ENCODE peak calls at places on chromosomes 4 and X, in four cellular contexts. Q is IMR-90, N is brain microvascular endothelial cell, I is H9. D is an unnamed sample.

GRCh38 chrX:119121341-119121740 is 6.3 kb downstream of the KIAA1210 start:
- DNase-seq in Q (peak), N (peak), I (no peak), D (no peak)

GRCh38 chrX:39772057-39772832 is 325.5 kb downstream of the BCOR start:
- DNase-seq in Q (peak), N (peak), I (peak), D (no peak)

GRCh38 chrX:47751670-47752069 is 85.0 kb upstream of the ZNF81 start:
- DNase-seq in Q (no peak), N (no peak), I (peak), D (no peak)

GRCh38 chrX:119516157-119516702 is 48.0 kb downstream of the SLC25A5 start:
- DNase-seq in Q (peak), N (peak), I (peak), D (peak)

GRCh38 chr4:118888666-118889312 is at the start of gene SYNPO2:
- DNase-seq in Q (peak), N (peak), I (peak), D (no peak)

GRCh38 chr4:58723954-58724353 is 1613.8 kb upstream of the IGFBP7 start:
- DNase-seq in Q (no peak), N (no peak), I (no peak), D (no peak)

GRCh38 chr4:110959041-110959643 is 336.3 kb upstream of the PITX2 start:
- DNase-seq in Q (peak), N (no peak), I (no peak), D (no peak)

GRCh38 chr4:932713-933070 is 432 bp downstream of the TMEM175 start:
- DNase-seq in Q (peak), N (no peak), I (peak), D (no peak)

GRCh38 chr4:75168548-75168947 is 235.6 kb downstream of the PARM1 start:
- DNase-seq in Q (no peak), N (no peak), I (no peak), D (no peak)

GRCh38 chr4:184647391-184648101 is 1.7 kb downstream of the CASP3 start:
- DNase-seq in Q (peak), N (no peak), I (no peak), D (no peak)

DNA sequence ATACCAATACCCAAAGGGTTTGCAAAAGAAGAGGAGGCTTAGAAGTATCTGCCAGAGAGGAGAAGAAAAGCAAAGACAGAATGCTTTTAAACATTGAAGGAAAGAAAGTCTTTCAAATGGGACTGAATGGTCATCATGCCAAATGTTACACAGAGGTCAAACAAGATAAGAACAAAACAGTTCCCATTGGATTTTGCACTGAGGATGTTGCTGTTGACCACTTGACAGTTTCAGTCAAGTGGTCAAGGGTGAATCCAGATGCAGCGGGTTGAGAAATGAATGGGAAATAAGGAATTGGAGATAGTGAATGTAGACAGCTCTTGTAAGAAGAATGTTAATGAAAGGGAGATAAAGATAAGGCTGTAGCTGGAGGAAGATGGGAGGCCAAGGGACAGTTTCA is 64.8 kb upstream of the FGG start:
- DNase-seq in Q (no peak), N (no peak), I (no peak), D (no peak)
- TF ChIP-seq CTCF in Q (no peak), N (no peak), I (no peak), D (no peak)

GRCh38 chr4:21507439-21507838 is 441.1 kb downstream of the KCNIP4 start:
- DNase-seq in Q (no peak), N (peak), I (no peak), D (no peak)
- TF ChIP-seq CTCF in Q (no peak), N (peak), I (peak), D (no peak)

DNA sequence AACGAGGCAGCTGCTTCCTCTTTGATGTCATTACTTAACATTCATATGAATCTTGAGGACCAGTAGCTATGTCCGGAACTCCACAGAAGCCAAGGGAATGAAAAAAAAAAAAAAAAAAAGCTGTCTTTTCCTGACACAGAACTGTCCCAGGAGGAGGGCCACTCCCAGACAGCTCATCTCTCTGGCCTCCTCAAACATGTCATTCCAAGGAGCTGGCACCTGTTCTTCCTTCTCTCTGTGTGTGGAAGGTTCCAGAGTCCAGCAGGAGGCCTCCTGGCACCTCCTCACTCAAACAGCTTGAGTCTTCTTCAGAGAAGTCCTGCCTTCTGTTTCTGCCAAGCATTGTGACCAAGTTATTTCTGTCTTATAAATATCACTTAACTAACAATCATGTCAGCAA is 458.5 kb downstream of the AFF2 start:
- DNase-seq in Q (no peak), N (no peak), I (no peak), D (no peak)
- TF ChIP-seq CTCF in Q (no peak), N (no peak), I (no peak), D (no peak)

GRCh38 chrX:15973299-15973698 is 118.7 kb upstream of the AP1S2 start:
- DNase-seq in Q (peak), N (peak), I (peak), D (no peak)
- TF ChIP-seq CTCF in Q (peak), N (peak), I (peak), D (no peak)

GRCh38 chr4:157804986-157805385 is 367.8 kb downstream of the GASK1B start:
- DNase-seq in Q (no peak), N (no peak), I (no peak), D (no peak)
- TF ChIP-seq CTCF in Q (no peak), N (peak), I (peak), D (no peak)

GRCh38 chrX:46735625-46736024 is 23.3 kb downstream of the SLC9A7 start:
- DNase-seq in Q (no peak), N (no peak), I (no peak), D (no peak)
- TF ChIP-seq CTCF in Q (no peak), N (no peak), I (no peak), D (no peak)

GRCh38 chrX:33379839-33380238 is 168.5 kb upstream of the DMD start:
- DNase-seq in Q (no peak), N (no peak), I (no peak), D (no peak)
- TF ChIP-seq CTCF in Q (no peak), N (no peak), I (no peak), D (no peak)

DNA sequence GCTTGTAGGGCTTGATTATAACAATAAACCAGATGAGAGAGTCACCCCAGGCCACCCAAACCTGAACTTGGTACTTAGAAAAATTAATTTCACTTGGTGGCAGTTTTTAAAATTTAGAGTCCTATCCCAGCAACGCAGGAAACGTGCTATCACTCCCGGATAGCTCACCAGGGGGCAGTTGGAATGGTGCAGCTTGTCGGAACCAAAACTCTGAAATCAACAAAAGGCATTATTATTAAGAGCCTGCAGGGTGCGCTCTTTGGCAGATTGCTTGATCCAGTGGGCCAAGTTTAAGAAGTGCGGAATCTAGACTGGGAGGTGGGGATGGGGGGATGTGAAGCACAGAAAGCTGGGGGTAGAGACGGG is 2.4 kb downstream of the FRAS1 start:
- DNase-seq in Q (peak), N (peak), I (peak), D (no peak)
- TF ChIP-seq CTCF in Q (peak), N (peak), I (peak), D (peak)

DNA sequence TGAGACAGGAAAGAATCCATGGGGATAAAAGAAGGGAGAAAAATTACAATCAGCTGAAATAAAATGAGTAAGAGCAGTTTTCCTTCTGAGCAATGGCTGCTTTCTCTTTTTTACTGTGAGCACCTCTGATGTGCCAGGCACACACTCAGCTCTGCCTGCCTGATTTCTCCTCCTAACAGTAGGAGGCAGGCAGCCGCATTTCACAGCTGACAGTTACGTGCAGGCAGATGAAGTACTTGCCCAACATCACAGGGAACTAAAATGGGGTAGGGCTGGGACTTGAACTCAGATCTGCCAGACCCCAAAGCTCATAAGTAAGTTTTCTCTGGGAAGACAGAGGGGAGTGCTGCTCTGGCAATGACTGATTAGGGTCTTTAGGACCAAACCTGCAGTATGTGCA is 54.6 kb downstream of the C4orf50 start:
- DNase-seq in Q (no peak), N (no peak), I (no peak), D (no peak)
- TF ChIP-seq CTCF in Q (no peak), N (no peak), I (peak), D (no peak)

GRCh38 chrX:95841863-95842262 is 842.8 kb upstream of the DIAPH2 start:
- DNase-seq in Q (no peak), N (no peak), I (no peak), D (no peak)
- TF ChIP-seq CTCF in Q (no peak), N (no peak), I (no peak), D (no peak)

D was measured in natural killer cell.